ENCODE peak calls at places on chromosomes 7 and 10, in five cellular contexts. One of them, this sample, is unnamed.

GRCh38 chr10:22682237-22683192 is 31.9 kb downstream of the PIP4K2A start:
- DNase-seq in NCI-H1105: no peak
- DNase-seq in AG04449: no peak
- DNase-seq in RWPE1: peak
- DNase-seq in stimulated activated CD4-positive, alpha-beta T cell treated with anti-CD3 and anti-CD28 coated beads, Interleukin-12 subunit alpha, Interleukin-12 subunit beta, amount 100 ng/mL, for 4 hours: no peak
- DNase-seq in this sample: no peak

GRCh38 chr10:127408733-127409132 is 140.4 kb upstream of the NPS start:
- DNase-seq in AG04449: no peak
- DNase-seq in NCI-H1105: no peak
- DNase-seq in RWPE1: no peak
- DNase-seq in stimulated activated CD4-positive, alpha-beta T cell treated with anti-CD3 and anti-CD28 coated beads, Interleukin-12 subunit alpha, Interleukin-12 subunit beta, amount 100 ng/mL, for 4 hours: no peak
- DNase-seq in this sample: no peak

GRCh38 chr7:1125603-1125969 is 34.4 kb downstream of the ZFAND2A start:
- DNase-seq in RWPE1: no peak
- DNase-seq in NCI-H1105: no peak
- DNase-seq in stimulated activated CD4-positive, alpha-beta T cell treated with anti-CD3 and anti-CD28 coated beads, Interleukin-12 subunit alpha, Interleukin-12 subunit beta, amount 100 ng/mL, for 4 hours: no peak
- DNase-seq in AG04449: no peak
- DNase-seq in this sample: no peak

GRCh38 chr7:7335215-7335614 is 152.9 kb downstream of the C1GALT1 start:
- DNase-seq in NCI-H1105: no peak
- DNase-seq in AG04449: no peak
- DNase-seq in stimulated activated CD4-positive, alpha-beta T cell treated with anti-CD3 and anti-CD28 coated beads, Interleukin-12 subunit alpha, Interleukin-12 subunit beta, amount 100 ng/mL, for 4 hours: no peak
- DNase-seq in RWPE1: no peak
- DNase-seq in this sample: no peak

GRCh38 chr7:85023066-85023687 is 163.7 kb downstream of the SEMA3D start:
- DNase-seq in AG04449: no peak
- DNase-seq in stimulated activated CD4-positive, alpha-beta T cell treated with anti-CD3 and anti-CD28 coated beads, Interleukin-12 subunit alpha, Interleukin-12 subunit beta, amount 100 ng/mL, for 4 hours: no peak
- DNase-seq in RWPE1: peak
- DNase-seq in NCI-H1105: no peak
- DNase-seq in this sample: no peak

GRCh38 chr7:39951156-39951942 is 1.3 kb downstream of the CDK13 start:
- DNase-seq in AG04449: no peak
- DNase-seq in RWPE1: peak
- DNase-seq in stimulated activated CD4-positive, alpha-beta T cell treated with anti-CD3 and anti-CD28 coated beads, Interleukin-12 subunit alpha, Interleukin-12 subunit beta, amount 100 ng/mL, for 4 hours: peak
- DNase-seq in NCI-H1105: peak
- DNase-seq in this sample: peak

GRCh38 chr10:97025613-97026242 is 160.0 kb downstream of the SLIT1 start:
- DNase-seq in stimulated activated CD4-positive, alpha-beta T cell treated with anti-CD3 and anti-CD28 coated beads, Interleukin-12 subunit alpha, Interleukin-12 subunit beta, amount 100 ng/mL, for 4 hours: peak
- DNase-seq in RWPE1: no peak
- DNase-seq in AG04449: no peak
- DNase-seq in NCI-H1105: no peak
- DNase-seq in this sample: no peak

GRCh38 chr10:49666054-49666453 is 13.4 kb upstream of the C10orf53 start:
- DNase-seq in RWPE1: no peak
- DNase-seq in stimulated activated CD4-positive, alpha-beta T cell treated with anti-CD3 and anti-CD28 coated beads, Interleukin-12 subunit alpha, Interleukin-12 subunit beta, amount 100 ng/mL, for 4 hours: no peak
- DNase-seq in AG04449: no peak
- DNase-seq in NCI-H1105: no peak
- DNase-seq in this sample: no peak

GRCh38 chr7:34463830-34464229 is 194.2 kb upstream of the NPSR1 start:
- DNase-seq in RWPE1: peak
- DNase-seq in AG04449: no peak
- DNase-seq in NCI-H1105: no peak
- DNase-seq in stimulated activated CD4-positive, alpha-beta T cell treated with anti-CD3 and anti-CD28 coated beads, Interleukin-12 subunit alpha, Interleukin-12 subunit beta, amount 100 ng/mL, for 4 hours: no peak
- DNase-seq in this sample: no peak

GRCh38 chr7:148489678-148490077 is 100.9 kb upstream of the C7orf33 start:
- DNase-seq in NCI-H1105: no peak
- DNase-seq in stimulated activated CD4-positive, alpha-beta T cell treated with anti-CD3 and anti-CD28 coated beads, Interleukin-12 subunit alpha, Interleukin-12 subunit beta, amount 100 ng/mL, for 4 hours: no peak
- DNase-seq in RWPE1: no peak
- DNase-seq in AG04449: no peak
- DNase-seq in this sample: no peak

GRCh38 chr7:69706070-69706469 is 107.8 kb downstream of the AUTS2 start:
- DNase-seq in NCI-H1105: no peak
- DNase-seq in RWPE1: no peak
- DNase-seq in stimulated activated CD4-positive, alpha-beta T cell treated with anti-CD3 and anti-CD28 coated beads, Interleukin-12 subunit alpha, Interleukin-12 subunit beta, amount 100 ng/mL, for 4 hours: no peak
- DNase-seq in AG04449: no peak
- DNase-seq in this sample: no peak

GRCh38 chr7:124720195-124720594 is 45.4 kb downstream of the GPR37 start:
- DNase-seq in RWPE1: peak
- DNase-seq in AG04449: no peak
- DNase-seq in stimulated activated CD4-positive, alpha-beta T cell treated with anti-CD3 and anti-CD28 coated beads, Interleukin-12 subunit alpha, Interleukin-12 subunit beta, amount 100 ng/mL, for 4 hours: no peak
- DNase-seq in NCI-H1105: no peak
- DNase-seq in this sample: no peak

GRCh38 chr7:116598278-116598677 is 73.4 kb downstream of the CAV1 start:
- DNase-seq in RWPE1: no peak
- DNase-seq in AG04449: no peak
- DNase-seq in stimulated activated CD4-positive, alpha-beta T cell treated with anti-CD3 and anti-CD28 coated beads, Interleukin-12 subunit alpha, Interleukin-12 subunit beta, amount 100 ng/mL, for 4 hours: no peak
- DNase-seq in NCI-H1105: no peak
- DNase-seq in this sample: no peak

GRCh38 chr10:83667594-83667993 is 471.7 kb upstream of the GHITM start:
- DNase-seq in RWPE1: no peak
- DNase-seq in AG04449: no peak
- DNase-seq in NCI-H1105: no peak
- DNase-seq in stimulated activated CD4-positive, alpha-beta T cell treated with anti-CD3 and anti-CD28 coated beads, Interleukin-12 subunit alpha, Interleukin-12 subunit beta, amount 100 ng/mL, for 4 hours: no peak
- DNase-seq in this sample: no peak

This sample was measured in suprapubic skin.